ENCODE peak calls at places on chromosome 19, in eight cellular contexts. K is stomach, J is IMR-90, E is adrenal gland, Y is AG09309, Q is lower leg skin, U is cardiac muscle cell, S is A549. N is an unnamed sample.

GRCh38 chr19:22491746-22492145 is 69.6 kb upstream of the ZNF98 start:
- DNase-seq in K (no peak), J (no peak), E (no peak), Y (no peak), Q (no peak), U (no peak), S (no peak), N (no peak)

GRCh38 chr19:6375411-6376010 is at the start of gene PSPN:
- DNase-seq in K (no peak), J (no peak), E (no peak), Y (no peak), Q (no peak), U (no peak), S (no peak), N (no peak)

GRCh38 chr19:18775586-18776287 is 15.4 kb downstream of the COMP start:
- DNase-seq in K (no peak), J (peak), E (peak), Y (no peak), Q (no peak), U (no peak), S (no peak), N (no peak)

GRCh38 chr19:40755248-40755624 is 4.2 kb downstream of the SNRPA start:
- DNase-seq in K (no peak), J (no peak), E (no peak), Y (no peak), Q (no peak), U (no peak), S (no peak), N (no peak)

GRCh38 chr19:42313096-42313839 is at the start of gene TMEM145:
- DNase-seq in K (peak), J (peak), E (peak), Y (no peak), Q (no peak), U (peak), S (peak), N (no peak)

GRCh38 chr19:56301886-56302620 is 12.6 kb downstream of the ZSCAN5A start:
- DNase-seq in K (no peak), J (no peak), E (no peak), Y (no peak), Q (no peak), U (no peak), S (no peak), N (no peak)

GRCh38 chr19:2415281-2415972 is 12.0 kb downstream of the TIMM13 start:
- DNase-seq in K (no peak), J (no peak), E (no peak), Y (no peak), Q (no peak), U (no peak), S (no peak), N (no peak)

GRCh38 chr19:49712397-49712859 is 21.5 kb downstream of the CPT1C start:
- DNase-seq in K (no peak), J (peak), E (peak), Y (no peak), Q (no peak), U (no peak), S (peak), N (no peak)

GRCh38 chr19:43575955-43576451 is 402 bp downstream of the PINLYP start:
- DNase-seq in K (no peak), J (no peak), E (no peak), Y (no peak), Q (no peak), U (no peak), S (no peak), N (no peak)

GRCh38 chr19:40229484-40229883 is 3.0 kb upstream of the CCNP start:
- DNase-seq in K (no peak), J (peak), E (no peak), Y (no peak), Q (no peak), U (no peak), S (no peak), N (no peak)

GRCh38 chr19:5498817-5499535 is 43.8 kb downstream of the ZNRF4 start:
- DNase-seq in K (no peak), J (no peak), E (no peak), Y (no peak), Q (no peak), U (peak), S (no peak), N (no peak)

GRCh38 chr19:33086955-33087354 is 6.0 kb downstream of the GPATCH1 start:
- DNase-seq in K (no peak), J (no peak), E (no peak), Y (no peak), Q (no peak), U (no peak), S (no peak), N (no peak)

GRCh38 chr19:40523322-40524047 is 53.2 kb upstream of the SHKBP1 start:
- DNase-seq in K (peak), J (peak), E (peak), Y (peak), Q (peak), U (peak), S (peak), N (peak)

GRCh38 chr19:47120461-47120860 is 6.9 kb upstream of the ZC3H4 start:
- DNase-seq in K (no peak), J (no peak), E (no peak), Y (no peak), Q (no peak), U (no peak), S (no peak), N (no peak)

GRCh38 chr19:58492265-58492664 is 16.1 kb downstream of the ZNF446 start:
- DNase-seq in K (no peak), J (no peak), E (no peak), Y (no peak), Q (no peak), U (no peak), S (no peak), N (no peak)

GRCh38 chr19:18291590-18292459 is 10.4 kb upstream of the JUND start:
- DNase-seq in K (peak), J (peak), E (peak), Y (no peak), Q (peak), U (peak), S (peak), N (no peak)

DNA sequence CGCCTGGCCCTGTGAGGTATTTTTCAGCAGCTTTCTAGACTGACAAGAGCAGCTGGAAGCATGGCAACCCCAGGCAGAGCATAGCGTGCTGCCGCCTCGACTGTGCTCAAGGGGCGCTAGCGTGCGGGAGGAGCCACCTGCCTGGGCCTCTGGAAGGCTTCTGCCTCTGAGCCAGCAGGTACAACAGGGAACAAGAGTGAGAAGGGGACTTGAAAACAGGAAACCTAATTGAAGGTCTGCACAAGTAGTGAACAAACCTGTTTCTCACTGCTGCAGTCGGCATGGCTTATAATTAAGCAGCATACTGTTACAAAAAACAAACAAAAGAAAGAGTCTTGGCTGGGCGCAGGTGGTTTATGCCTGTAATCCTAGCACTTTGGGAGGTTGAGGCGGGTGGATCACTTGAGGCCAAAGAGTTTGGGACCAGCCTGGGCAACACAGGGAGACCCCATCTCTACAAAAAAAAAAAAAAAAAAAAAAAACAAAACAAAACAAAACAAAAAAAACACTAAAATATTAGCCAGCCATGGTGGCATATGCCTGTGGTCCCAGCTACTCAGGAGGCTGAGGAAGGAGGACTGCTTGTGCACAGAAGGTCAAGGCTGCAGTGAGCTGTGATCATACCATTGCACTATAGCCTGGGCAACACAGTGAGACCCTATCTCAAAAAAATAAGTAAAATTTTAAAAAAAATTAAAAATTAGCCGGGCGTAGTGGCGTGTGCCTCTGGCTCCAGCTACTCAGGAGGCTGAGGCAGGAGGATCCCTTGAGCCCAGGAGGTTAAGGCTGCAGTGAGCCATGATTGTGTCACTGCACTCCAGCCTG is 12.6 kb upstream of the GARRE1 start:
- DNase-seq in K (peak), J (no peak), E (no peak), Y (no peak), Q (no peak), U (peak), S (peak), N (no peak)
- TF ChIP-seq CTCF in K (peak), J (peak), E (no peak), Y (no peak), Q (no peak), U (peak), S (peak), N (peak)

DNA sequence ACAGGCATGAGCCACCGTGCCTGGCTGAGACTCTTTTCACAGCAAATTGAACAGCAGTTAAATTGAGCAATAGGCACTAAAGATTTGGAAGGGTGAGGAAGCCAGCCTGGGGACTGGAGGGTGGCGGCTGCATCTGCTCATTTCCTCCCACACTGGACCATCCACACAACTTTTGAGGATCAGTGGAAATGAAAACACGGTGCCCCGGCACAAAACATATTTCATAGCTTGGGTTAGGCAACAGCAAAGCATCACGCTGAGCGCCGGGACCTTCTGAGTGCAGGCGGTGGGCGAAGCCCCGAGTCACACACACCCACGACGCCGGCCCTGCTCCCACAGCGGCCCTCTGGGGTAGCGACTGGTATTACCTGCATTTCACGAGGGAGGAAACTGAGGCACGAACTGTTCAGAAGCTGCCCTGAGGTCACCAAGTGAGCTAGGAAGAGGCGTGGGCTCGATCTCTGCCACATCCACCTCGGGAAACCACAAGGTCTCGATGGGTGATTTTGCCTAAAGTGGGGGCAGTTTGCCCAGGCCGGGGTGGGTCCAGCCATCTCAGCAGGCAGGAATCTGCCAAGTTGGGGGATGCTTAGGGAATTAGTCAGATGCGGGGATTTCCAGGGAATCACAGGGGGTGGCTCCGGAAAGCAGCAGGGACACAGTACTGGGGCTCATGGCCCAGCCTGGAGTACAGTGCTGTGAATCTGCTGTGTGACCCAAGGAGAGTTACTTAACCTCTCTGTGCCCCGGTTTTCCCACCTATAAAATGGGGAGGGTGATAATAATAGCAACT is 3.5 kb upstream of the SBNO2 start:
- DNase-seq in K (no peak), J (peak), E (no peak), Y (peak), Q (peak), U (no peak), S (peak), N (peak)
- H3K4me3 ChIP-seq in K (no peak), J (peak), E (no peak), Y (peak), Q (no peak), U (no peak), S (peak), N (no peak)

DNA sequence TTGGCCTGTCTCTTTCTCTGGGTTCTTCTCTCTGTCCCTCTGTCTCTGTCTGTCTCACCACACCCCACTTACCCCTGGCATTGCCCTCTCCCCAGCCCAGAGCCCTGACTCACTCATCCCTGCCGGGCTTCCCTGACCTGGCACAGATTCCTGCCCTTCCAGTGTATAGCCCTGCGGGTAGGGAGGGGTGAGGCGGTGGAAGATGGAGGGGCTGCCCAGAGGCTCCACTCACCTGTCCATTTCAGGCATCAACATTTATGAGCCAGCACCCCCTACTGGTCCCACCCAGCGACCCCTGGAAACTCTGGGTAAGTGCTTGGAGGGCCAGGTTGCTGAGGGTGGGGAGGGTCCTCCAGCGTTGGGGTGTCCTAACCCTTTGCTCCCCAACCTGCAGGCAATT is 1.0 kb downstream of the NCCRP1 start:
- DNase-seq in K (no peak), J (no peak), E (no peak), Y (no peak), Q (no peak), U (no peak), S (no peak), N (no peak)
- TF ChIP-seq CTCF in K (no peak), J (no peak), E (no peak), Y (no peak), Q (no peak), U (no peak), S (peak), N (no peak)

GRCh38 chr19:4144666-4145261 is 8.7 kb upstream of the CREB3L3 start:
- DNase-seq in K (peak), J (peak), E (peak), Y (no peak), Q (no peak), U (no peak), S (peak), N (no peak)

GRCh38 chr19:4154571-4155312 is 1.3 kb downstream of the CREB3L3 start:
- DNase-seq in K (no peak), J (no peak), E (no peak), Y (no peak), Q (no peak), U (no peak), S (no peak), N (no peak)

GRCh38 chr19:4151623-4152022 is 1.8 kb upstream of the CREB3L3 start:
- DNase-seq in K (no peak), J (no peak), E (no peak), Y (no peak), Q (no peak), U (no peak), S (no peak), N (no peak)

GRCh38 chr19:4152241-4152998 is 1.0 kb upstream of the CREB3L3 start:
- DNase-seq in K (no peak), J (no peak), E (no peak), Y (no peak), Q (no peak), U (no peak), S (no peak), N (no peak)

DNA sequence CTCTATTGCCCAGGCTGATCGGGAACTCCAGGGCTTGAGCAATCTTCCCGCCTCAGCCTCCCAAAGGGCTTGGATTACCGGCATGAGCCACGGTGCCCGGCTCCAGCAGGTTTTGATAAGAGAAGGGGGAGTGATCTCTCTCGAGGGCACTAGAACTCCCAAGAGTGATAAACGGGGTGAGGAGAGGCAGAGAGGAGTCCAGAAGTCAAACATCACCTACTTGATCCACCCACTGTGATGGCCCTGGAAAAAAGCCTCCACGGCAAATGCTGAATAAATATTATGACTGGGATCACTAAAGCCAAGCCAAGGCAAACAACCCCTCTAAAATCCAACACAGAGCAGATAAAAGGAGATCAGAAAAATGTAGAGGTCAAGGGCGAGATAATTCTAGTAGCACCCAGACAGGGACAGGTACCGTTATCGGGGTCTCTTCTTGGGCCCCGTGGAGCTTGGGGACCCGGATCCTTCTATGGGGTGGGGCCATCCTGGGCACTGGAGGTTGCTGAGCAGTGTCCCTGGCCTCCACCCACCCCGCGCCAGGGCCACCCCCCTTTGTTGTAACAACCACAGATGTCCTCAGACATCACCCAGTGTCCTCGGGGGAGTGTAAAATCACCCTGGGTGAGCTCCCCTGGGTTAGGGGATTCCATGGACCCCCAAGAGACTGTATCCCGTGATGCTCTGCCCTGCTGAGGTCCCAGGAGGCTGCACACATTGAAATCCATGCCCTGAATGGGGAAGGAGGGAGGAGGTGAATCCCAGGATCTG is 3.7 kb upstream of the CREB3L3 start:
- DNase-seq in K (peak), J (no peak), E (peak), Y (no peak), Q (no peak), U (no peak), S (no peak), N (no peak)
- H3K4me3 ChIP-seq in K (no peak), J (no peak), E (no peak), Y (no peak), Q (no peak), U (no peak), S (no peak), N (no peak)

DNA sequence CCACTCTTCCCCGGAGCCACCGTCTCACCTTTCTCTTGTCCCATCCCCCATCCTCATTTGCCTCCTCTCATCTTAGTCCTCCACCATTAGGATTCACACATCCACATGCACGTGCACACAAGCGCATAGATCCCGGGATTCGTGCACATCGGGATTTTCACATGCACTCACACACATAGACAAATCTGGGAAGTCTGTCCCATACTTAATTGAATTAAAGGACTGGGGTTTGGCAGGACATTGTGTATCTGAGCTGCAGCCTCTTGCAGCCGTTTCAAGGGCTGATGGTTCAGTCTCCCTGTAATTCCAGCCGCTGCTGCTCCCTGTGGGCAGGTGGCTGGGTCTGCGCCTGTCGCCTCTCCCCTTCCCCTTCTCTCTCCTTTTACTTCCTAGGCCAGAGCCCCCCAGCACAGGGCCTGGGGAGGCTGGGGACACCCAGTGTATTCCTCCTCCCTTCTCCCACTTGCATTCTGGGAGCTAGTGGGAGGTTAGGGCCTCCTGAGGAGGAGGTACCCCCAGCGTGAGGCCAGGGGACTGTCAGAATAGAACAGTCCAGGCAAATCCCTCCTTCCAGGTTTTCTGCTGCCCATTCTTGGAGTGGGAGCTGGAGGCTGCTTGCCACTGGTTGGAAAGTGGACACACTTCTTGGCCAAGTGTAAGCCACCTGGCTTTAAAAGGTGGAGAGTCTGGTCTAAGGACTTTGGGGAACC is 43.6 kb downstream of the LYL1 start:
- DNase-seq in K (no peak), J (no peak), E (no peak), Y (no peak), Q (no peak), U (no peak), S (no peak), N (no peak)
- TF ChIP-seq CTCF in K (no peak), J (no peak), E (no peak), Y (peak), Q (no peak), U (peak), S (no peak), N (peak)

GRCh38 chr19:3719868-3720532 is 11.8 kb downstream of the TJP3 start:
- DNase-seq in K (no peak), J (no peak), E (no peak), Y (no peak), Q (no peak), U (no peak), S (no peak), N (no peak)

GRCh38 chr19:3721900-3722442 is 13.8 kb downstream of the TJP3 start:
- DNase-seq in K (no peak), J (no peak), E (no peak), Y (no peak), Q (no peak), U (no peak), S (no peak), N (no peak)

GRCh38 chr19:3720533-3720917 is 12.3 kb downstream of the TJP3 start:
- DNase-seq in K (peak), J (no peak), E (no peak), Y (no peak), Q (no peak), U (no peak), S (no peak), N (no peak)

GRCh38 chr19:3722443-3723109 is 14.4 kb downstream of the TJP3 start:
- DNase-seq in K (peak), J (no peak), E (no peak), Y (no peak), Q (no peak), U (peak), S (no peak), N (no peak)

DNA sequence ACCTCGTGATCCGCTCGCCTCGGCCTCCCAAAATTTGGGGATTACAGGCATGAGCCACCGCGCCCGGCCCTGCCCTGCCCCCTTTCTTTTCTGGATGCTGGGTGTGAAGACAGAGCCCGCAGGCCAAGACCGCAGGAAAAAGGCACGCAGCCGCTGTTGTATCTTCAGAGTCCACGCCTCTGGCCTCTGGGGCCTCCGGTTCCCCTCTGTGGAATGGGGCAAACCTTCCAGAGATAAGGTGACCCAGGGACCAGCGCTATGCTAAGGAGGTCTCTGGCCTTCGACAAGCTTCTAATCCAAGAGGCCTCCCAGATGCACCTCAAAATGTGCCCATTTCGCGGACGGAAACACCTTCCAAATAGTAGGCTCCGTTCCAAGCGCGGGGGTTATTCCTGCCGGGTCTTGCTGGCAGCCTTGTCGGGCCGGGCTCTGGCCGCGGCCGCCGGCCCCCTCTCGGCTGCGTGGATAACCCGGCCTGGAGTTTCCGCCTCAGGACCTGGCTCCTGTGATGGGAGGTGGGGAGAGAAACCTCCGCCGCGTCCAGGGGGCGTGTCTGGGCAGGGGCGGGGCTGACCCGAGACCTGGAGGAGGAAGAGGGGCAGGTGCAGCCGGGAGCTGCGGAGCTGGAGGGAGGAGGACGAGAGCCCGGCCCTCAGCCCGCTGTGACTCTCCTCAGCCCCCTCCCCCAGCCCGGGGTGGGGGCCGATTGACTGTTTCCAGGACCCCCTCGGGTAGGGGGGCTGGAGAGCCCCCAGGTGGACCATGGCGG is 13.1 kb downstream of the TJP3 start:
- DNase-seq in K (peak), J (peak), E (peak), Y (peak), Q (peak), U (peak), S (peak), N (no peak)
- H3K4me3 ChIP-seq in K (peak), J (no peak), E (peak), Y (no peak), Q (no peak), U (peak), S (peak), N (no peak)

GRCh38 chr19:1220452-1221037 is 15.0 kb downstream of the STK11 start:
- DNase-seq in K (no peak), J (no peak), E (no peak), Y (no peak), Q (no peak), U (no peak), S (no peak), N (no peak)
- TF ChIP-seq CTCF in K (no peak), J (no peak), E (no peak), Y (peak), Q (no peak), U (peak), S (peak), N (no peak)